ENCODE peak calls at places on chromosomes 3 and 15, in four cellular contexts. B is tibial artery, R is MM.1S, M is activated B cell treated with CpG ODN at 0.5 μM for 24 hours. G is an unnamed sample.
A peak's percentile ranks its signal among the peaks of the same experiment; 100 is the strongest.

GRCh38 chr15:31262901-31263671 is 63.5 kb upstream of the KLF13 start:
- DNase-seq in B (peak; percentile 49), R (peak; percentile 82), M (peak; percentile 41), G (peak; percentile 96)

GRCh38 chr15:65130941-65131340 is 2.7 kb downstream of the PDCD7 start:
- DNase-seq in B (no peak), R (no peak), M (no peak), G (no peak)

GRCh38 chr3:52238193-52238760 is 681 bp downstream of the TWF2 start:
- DNase-seq in B (no peak), R (no peak), M (no peak), G (no peak)

GRCh38 chr3:99366663-99367429 is 271.5 kb upstream of the COL8A1 start:
- DNase-seq in B (no peak), R (no peak), M (no peak), G (peak; percentile 4)

GRCh38 chr3:73614385-73614784 is 10.4 kb downstream of the PDZRN3 start:
- DNase-seq in B (peak; percentile 55), R (no peak), M (no peak), G (peak; percentile 57)

GRCh38 chr3:183826448-183826847 is 1.1 kb upstream of the MAP6D1 start:
- DNase-seq in B (no peak), R (no peak), M (no peak), G (no peak)

GRCh38 chr3:46242120-46242519 is at the start of gene CCR3:
- DNase-seq in B (no peak), R (peak; percentile 19), M (no peak), G (no peak)

GRCh38 chr15:57220220-57220619 is 156.1 kb upstream of the CGNL1 start:
- DNase-seq in B (no peak), R (no peak), M (no peak), G (no peak)

GRCh38 chr3:73509812-73510211 is 114.9 kb downstream of the PDZRN3 start:
- DNase-seq in B (no peak), R (no peak), M (no peak), G (no peak)

GRCh38 chr3:152173627-152174026 is 95.1 kb upstream of the MBNL1 start:
- DNase-seq in B (no peak), R (no peak), M (no peak), G (no peak)

GRCh38 chr3:70097084-70097483 is 97.6 kb downstream of the SAMMSON start:
- DNase-seq in B (no peak), R (no peak), M (no peak), G (no peak)

GRCh38 chr3:45462522-45463262 is 74.3 kb downstream of the LARS2 start:
- DNase-seq in B (no peak), R (no peak), M (no peak), G (no peak)

GRCh38 chr15:90889313-90889730 is 5.0 kb downstream of the FES start:
- DNase-seq in B (no peak), R (no peak), M (no peak), G (no peak)

GRCh38 chr3:58580826-58581327 is 3.7 kb upstream of the FAM107A start:
- DNase-seq in B (no peak), R (no peak), M (no peak), G (peak; percentile 49)

GRCh38 chr3:119279101-119279554 is 15.1 kb upstream of the ARHGAP31 start:
- DNase-seq in B (peak; percentile 58), R (no peak), M (no peak), G (no peak)

GRCh38 chr3:113552851-113553250 is 20.5 kb downstream of the SIDT1 start:
- DNase-seq in B (no peak), R (no peak), M (no peak), G (no peak)

GRCh38 chr3:14330508-14330907 is 71.9 kb upstream of the SLC6A6 start:
- DNase-seq in B (no peak), R (no peak), M (no peak), G (no peak)

GRCh38 chr15:76140069-76140454 is 80.3 kb downstream of the TMEM266 start:
- DNase-seq in B (no peak), R (no peak), M (no peak), G (no peak)

GRCh38 chr3:168060317-168060716 is 35.4 kb downstream of the GOLIM4 start:
- DNase-seq in B (no peak), R (no peak), M (no peak), G (no peak)

GRCh38 chr15:45126535-45127158 is 3.0 kb downstream of the DUOXA1 start:
- DNase-seq in B (no peak), R (peak; percentile 50), M (no peak), G (peak; percentile 36)

GRCh38 chr3:138468886-138469285 is 34.5 kb downstream of the ESYT3 start:
- DNase-seq in B (no peak), R (no peak), M (no peak), G (peak; percentile 81)

GRCh38 chr3:55804170-55805095 is 317.3 kb upstream of the WNT5A start:
- DNase-seq in B (no peak), R (no peak), M (no peak), G (no peak)

GRCh38 chr15:67409175-67409574 is 111.8 kb upstream of the C15orf61 start:
- DNase-seq in B (no peak), R (no peak), M (no peak), G (no peak)

GRCh38 chr3:143263844-143264243 is 144.3 kb downstream of the CHST2 start:
- DNase-seq in B (no peak), R (no peak), M (no peak), G (no peak)

GRCh38 chr15:96171271-96171739 is 159.2 kb upstream of the NR2F2 start:
- DNase-seq in B (no peak), R (no peak), M (no peak), G (peak; percentile 96)

GRCh38 chr3:58536501-58537411 is at the start of gene ACOX2:
- DNase-seq in B (peak; percentile 78), R (no peak), M (no peak), G (no peak)

GRCh38 chr3:108471346-108471935 is 39.0 kb downstream of the MYH15 start:
- DNase-seq in B (no peak), R (no peak), M (no peak), G (no peak)

GRCh38 chr3:56452085-56452484 is 16.2 kb downstream of the ERC2 start:
- DNase-seq in B (no peak), R (no peak), M (no peak), G (no peak)

GRCh38 chr3:171797265-171797679 is 13.0 kb downstream of the PLD1 start:
- DNase-seq in B (no peak), R (no peak), M (no peak), G (peak; percentile 51)

GRCh38 chr15:101536166-101536874 is 46.8 kb upstream of the PCSK6 start:
- DNase-seq in B (no peak), R (no peak), M (no peak), G (no peak)

GRCh38 chr3:141306276-141306675 is 62.0 kb upstream of the ZBTB38 start:
- DNase-seq in B (no peak), R (no peak), M (no peak), G (no peak)

GRCh38 chr3:187914231-187914630 is 169.0 kb upstream of the BCL6 start:
- DNase-seq in B (no peak), R (no peak), M (no peak), G (no peak)

GRCh38 chr3:1275495-1275894 is 182.7 kb downstream of the CNTN6 start:
- DNase-seq in B (no peak), R (peak; percentile 54), M (no peak), G (no peak)

GRCh38 chr3:128009952-128010846 is 42.0 kb upstream of the SEC61A1 start:
- DNase-seq in B (no peak), R (no peak), M (no peak), G (peak; percentile 65)